ENCODE peak calls at places on chromosome 7, in four cellular contexts. R is PC-9, Z is BE2C, L is Calu3. Q is an unnamed sample.

GRCh38 chr7:42573904-42574692 is 337.1 kb upstream of the GLI3 start:
- DNase-seq in R (no peak), Z (no peak), L (no peak), Q (no peak)

GRCh38 chr7:90212149-90212495 is 582 bp downstream of the STEAP2 start:
- DNase-seq in L (no peak), R (no peak), Z (no peak), Q (no peak)

GRCh38 chr7:44764081-44764480 is 15.4 kb downstream of the ZMIZ2 start:
- DNase-seq in Z (no peak), R (no peak), L (no peak), Q (no peak)

GRCh38 chr7:2736411-2736914 is 48.5 kb downstream of the AMZ1 start:
- DNase-seq in R (no peak), Z (no peak), L (no peak), Q (no peak)

GRCh38 chr7:657565-658119 is 68.9 kb upstream of the DNAAF5 start:
- DNase-seq in R (no peak), L (no peak), Z (no peak), Q (no peak)

GRCh38 chr7:111424768-111425167 is 137.5 kb downstream of the IMMP2L start:
- DNase-seq in R (no peak), L (no peak), Z (no peak), Q (no peak)

GRCh38 chr7:155343661-155344121 is 46.0 kb downstream of the INSIG1 start:
- DNase-seq in L (no peak), Z (no peak), R (no peak), Q (no peak)

GRCh38 chr7:156932006-156932405 is 17.5 kb upstream of the NOM1 start:
- DNase-seq in R (no peak), L (no peak), Z (no peak), Q (no peak)

GRCh38 chr7:157774495-157774894 is 437.7 kb downstream of the DNAJB6 start:
- DNase-seq in R (no peak), L (no peak), Z (no peak), Q (no peak)

GRCh38 chr7:135328053-135328452 is 94.4 kb downstream of the STRA8 start:
- DNase-seq in Z (no peak), L (no peak), R (no peak), Q (no peak)

GRCh38 chr7:16695621-16696237 is 49.7 kb downstream of the BZW2 start:
- DNase-seq in Z (peak; percentile 38), L (peak; percentile 71), R (peak; percentile 37), Q (peak; percentile 3)

GRCh38 chr7:155412416-155413253 is 45.3 kb upstream of the EN2 start:
- DNase-seq in R (peak; percentile 33), L (peak; percentile 77), Z (peak; percentile 69), Q (peak; percentile 77)

GRCh38 chr7:5629941-5630340 is 151.5 kb downstream of the RNF216 start:
- DNase-seq in L (no peak), Z (no peak), R (peak; percentile 72), Q (no peak)

GRCh38 chr7:7681936-7682329 is 36.5 kb downstream of the RPA3 start:
- DNase-seq in R (no peak), Z (no peak), L (no peak), Q (no peak)

GRCh38 chr7:116576350-116577319 is 51.8 kb downstream of the CAV1 start:
- DNase-seq in R (peak; percentile 51), L (peak; percentile 52), Z (no peak), Q (no peak)

GRCh38 chr7:139915864-139916716 is 87.0 kb downstream of the TBXAS1 start:
- DNase-seq in Z (no peak), R (peak; percentile 75), L (peak; percentile 67), Q (no peak)

GRCh38 chr7:16320261-16320660 is 101.1 kb downstream of the CRPPA start:
- DNase-seq in R (no peak), L (no peak), Z (no peak), Q (no peak)

GRCh38 chr7:22725585-22725984 is 1.4 kb upstream of the IL6 start:
- DNase-seq in Z (no peak), L (no peak), R (no peak), Q (no peak)

DNA sequence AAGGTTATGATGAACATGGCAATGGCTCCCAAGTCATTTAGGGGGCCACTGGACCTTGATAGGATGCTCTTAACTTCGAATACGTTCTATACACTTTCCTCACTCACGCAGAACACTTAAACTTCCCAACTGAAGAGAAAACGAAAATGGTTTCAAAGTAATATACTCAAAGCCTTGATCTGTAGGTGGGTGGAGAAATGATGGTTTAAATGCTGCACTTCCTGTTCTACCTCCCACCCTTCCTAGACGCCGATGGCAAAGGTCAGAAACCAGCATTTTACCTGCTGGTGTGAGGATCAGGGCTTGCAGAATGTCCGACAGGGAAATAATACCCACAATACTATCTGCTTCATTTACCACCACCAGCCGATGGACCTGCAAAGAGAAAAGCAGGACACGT is 40.5 kb upstream of the RHEB start:
- DNase-seq in L (no peak), Z (no peak), R (no peak), Q (no peak)
- TF ChIP-seq CTCF in L (no peak), Z (no peak), R (no peak), Q (no peak)

DNA sequence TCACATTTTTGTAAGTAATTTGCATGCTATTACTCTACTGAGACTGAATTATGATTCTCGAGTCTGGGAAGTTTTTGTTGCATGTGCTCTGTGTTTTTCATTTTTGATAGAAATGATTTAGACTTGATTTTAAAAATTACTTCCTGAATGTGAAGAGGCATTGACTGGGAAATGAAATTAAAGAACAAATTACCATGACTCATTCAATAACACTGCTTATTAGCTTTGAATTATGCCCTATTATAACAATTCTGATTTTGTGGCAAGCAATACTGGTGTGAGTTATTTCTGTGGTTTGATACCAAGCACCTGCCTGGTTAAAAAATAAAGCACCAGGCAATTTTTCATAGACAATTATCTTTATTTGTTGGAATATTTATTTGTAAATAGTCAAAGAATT is 546 bp downstream of the LSMEM1 start:
- DNase-seq in L (no peak), Z (no peak), R (no peak), Q (no peak)
- TF ChIP-seq CTCF in L (no peak), Z (no peak), R (no peak), Q (no peak)

GRCh38 chr7:36299223-36299760 is 90.4 kb upstream of the ANLN start:
- DNase-seq in Z (no peak), R (no peak), L (no peak), Q (no peak)

GRCh38 chr7:36298145-36298544 is 91.5 kb upstream of the ANLN start:
- DNase-seq in L (no peak), R (no peak), Z (no peak), Q (no peak)

GRCh38 chr7:36301914-36302771 is 87.5 kb upstream of the ANLN start:
- DNase-seq in L (no peak), Z (no peak), R (peak; percentile 28), Q (no peak)

GRCh38 chr7:36300696-36301350 is 88.8 kb upstream of the ANLN start:
- DNase-seq in Z (no peak), L (no peak), R (no peak), Q (no peak)

DNA sequence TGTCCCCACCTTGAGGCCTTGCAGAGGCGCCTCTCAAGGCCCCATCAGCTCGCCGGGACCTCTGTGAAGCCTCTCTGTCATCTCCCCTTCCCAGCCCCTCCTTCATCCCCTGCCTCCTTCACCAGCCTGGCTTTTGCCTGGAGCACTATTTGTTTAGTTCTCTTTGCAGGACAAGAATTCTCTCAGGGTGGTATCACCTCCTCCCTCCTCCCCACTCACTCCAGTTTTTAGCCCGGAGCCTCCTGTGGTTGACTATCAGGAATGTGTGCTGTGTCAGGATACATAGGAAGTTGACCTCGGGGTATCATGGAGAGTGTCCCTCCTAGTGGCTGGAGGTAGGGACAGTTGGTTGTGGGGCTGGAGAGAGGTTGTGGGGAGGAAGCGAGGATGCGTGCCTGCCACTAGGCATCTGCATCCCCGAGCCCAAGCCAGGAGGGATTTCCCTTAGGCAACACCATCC is 89.8 kb upstream of the ANLN start:
- DNase-seq in L (no peak), Z (no peak), R (no peak), Q (no peak)
- TF ChIP-seq CTCF in L (no peak), Z (no peak), R (no peak), Q (no peak)

GRCh38 chr7:101819183-101819582 is 1.8 kb downstream of the CUX1 start:
- DNase-seq in R (no peak), L (no peak), Z (no peak), Q (no peak)
- TF ChIP-seq CTCF in R (no peak), L (no peak), Z (no peak), Q (no peak)

GRCh38 chr7:10472115-10472514 is 501.6 kb upstream of the PHF14 start:
- DNase-seq in L (no peak), Z (no peak), R (no peak), Q (no peak)

GRCh38 chr7:10473569-10473968 is 500.1 kb upstream of the PHF14 start:
- DNase-seq in R (no peak), Z (no peak), L (no peak), Q (no peak)

GRCh38 chr7:10476642-10477041 is 497.0 kb upstream of the PHF14 start:
- DNase-seq in Z (no peak), R (no peak), L (no peak), Q (no peak)

GRCh38 chr7:10474048-10474447 is 499.6 kb upstream of the PHF14 start:
- DNase-seq in R (no peak), L (no peak), Z (no peak), Q (no peak)

GRCh38 chr7:10475940-10476641 is 497.6 kb upstream of the PHF14 start:
- DNase-seq in R (no peak), L (no peak), Z (no peak), Q (no peak)
- TF ChIP-seq CTCF in R (no peak), L (no peak), Z (peak; percentile 11), Q (no peak)

GRCh38 chr7:108570146-108570755 is 577 bp downstream of the DNAJB9 start:
- DNase-seq in L (peak; percentile 20), R (peak; percentile 48), Z (peak; percentile 43), Q (peak; percentile 51)
- TF ChIP-seq CTCF in L (no peak), R (no peak), Z (no peak), Q (no peak)

GRCh38 chr7:152076940-152077933 is 51.8 kb downstream of the GALNT11 start:
- DNase-seq in Z (no peak), L (no peak), R (no peak), Q (no peak)

GRCh38 chr7:152078025-152078424 is 52.6 kb downstream of the GALNT11 start:
- DNase-seq in Z (no peak), L (no peak), R (no peak), Q (no peak)

GRCh38 chr7:152074673-152075072 is 49.2 kb downstream of the GALNT11 start:
- DNase-seq in L (no peak), Z (no peak), R (no peak), Q (no peak)

GRCh38 chr7:152073352-152073751 is 47.9 kb downstream of the GALNT11 start:
- DNase-seq in L (no peak), R (no peak), Z (no peak), Q (no peak)

GRCh38 chr7:152076324-152076821 is 50.9 kb downstream of the GALNT11 start:
- DNase-seq in Z (peak; percentile 57), R (no peak), L (peak; percentile 51), Q (peak; percentile 33)
- TF ChIP-seq CTCF in Z (peak; percentile 81), R (peak; percentile 63), L (peak; percentile 78), Q (peak; percentile 62)

Q was measured in nephron progenitor cell.